ENCODE peak calls at places on chromosomes 6 and 20, in four cellular contexts. I is HepG2, Y is A549, K is ovary. V is an unnamed sample.
A peak's percentile ranks its signal among the peaks of the same experiment; 100 is the strongest.

GRCh38 chr20:58626076-58626475 is 25.0 kb upstream of the STX16 start:
- DNase-seq in I (no peak), Y (no peak), K (no peak), V (no peak)

GRCh38 chr6:15987569-15987968 is 141.3 kb upstream of the MYLIP start:
- DNase-seq in I (no peak), Y (no peak), K (no peak), V (no peak)

GRCh38 chr20:17633850-17634500 is 48.1 kb downstream of the RRBP1 start:
- DNase-seq in I (no peak), Y (no peak), K (peak; percentile 67), V (no peak)

GRCh38 chr20:17024513-17025105 is 202.2 kb upstream of the PCSK2 start:
- DNase-seq in I (peak; percentile 84), Y (peak; percentile 26), K (no peak), V (no peak)

GRCh38 chr6:57276946-57277345 is 40.5 kb upstream of the PRIM2 start:
- DNase-seq in I (no peak), Y (no peak), K (no peak), V (no peak)

GRCh38 chr6:105733556-105734162 is 330.8 kb upstream of the PREP start:
- DNase-seq in I (peak; percentile 5), Y (peak; percentile 18), K (no peak), V (no peak)

GRCh38 chr6:157443066-157443800 is 62.2 kb downstream of the ZDHHC14 start:
- DNase-seq in I (no peak), Y (no peak), K (no peak), V (no peak)

GRCh38 chr20:53857723-53858236 is 212.6 kb downstream of the BCAS1 start:
- DNase-seq in I (no peak), Y (no peak), K (no peak), V (no peak)

GRCh38 chr20:50199703-50200102 is 9.1 kb downstream of the CEBPB start:
- DNase-seq in I (no peak), Y (no peak), K (no peak), V (no peak)

GRCh38 chr6:24431045-24431451 is 28.3 kb downstream of the MRS2 start:
- DNase-seq in I (peak; percentile 65), Y (peak; percentile 57), K (no peak), V (no peak)

GRCh38 chr6:45625191-45625664 is 247.5 kb upstream of the SUPT3H start:
- DNase-seq in I (no peak), Y (no peak), K (no peak), V (no peak)

GRCh38 chr20:11193241-11193640 is 519.4 kb upstream of the JAG1 start:
- DNase-seq in I (no peak), Y (no peak), K (no peak), V (no peak)

GRCh38 chr6:64732888-64733287 is 974.1 kb downstream of the EYS start:
- DNase-seq in I (peak; percentile 9), Y (no peak), K (no peak), V (no peak)

GRCh38 chr6:122400121-122400450 is 634 bp downstream of the HSF2 start:
- DNase-seq in I (peak; percentile 4), Y (no peak), K (no peak), V (no peak)

GRCh38 chr6:141874930-141875602 is 257.7 kb upstream of the GJE1 start:
- DNase-seq in I (no peak), Y (no peak), K (no peak), V (no peak)

GRCh38 chr6:13454286-13455221 is 32.8 kb downstream of the GFOD1 start:
- DNase-seq in I (no peak), Y (no peak), K (no peak), V (peak; percentile 51)

GRCh38 chr6:163459536-163459935 is 45.0 kb downstream of the QKI start:
- DNase-seq in I (no peak), Y (no peak), K (no peak), V (no peak)

GRCh38 chr6:163620670-163621330 is 206.3 kb downstream of the QKI start:
- DNase-seq in I (no peak), Y (no peak), K (no peak), V (no peak)

GRCh38 chr6:32936247-32937152 is 4.3 kb downstream of the HLA-DMB start:
- DNase-seq in I (no peak), Y (no peak), K (no peak), V (no peak)

GRCh38 chr6:56608332-56608731 is 34.4 kb downstream of the DST start:
- DNase-seq in I (no peak), Y (no peak), K (no peak), V (no peak)

GRCh38 chr6:43052842-43053544 is 658 bp downstream of the CUL7 start:
- DNase-seq in I (no peak), Y (peak; percentile 17), K (peak; percentile 56), V (no peak)

GRCh38 chr20:50385733-50386640 is 124.2 kb upstream of the PTPN1 start:
- DNase-seq in I (no peak), Y (no peak), K (no peak), V (no peak)

GRCh38 chr6:137233561-137234504 is 14.6 kb upstream of the IFNGR1 start:
- DNase-seq in I (peak; percentile 58), Y (peak; percentile 83), K (no peak), V (no peak)

GRCh38 chr6:152096863-152097496 is 289.5 kb downstream of the ESR1 start:
- DNase-seq in I (no peak), Y (peak; percentile 4), K (no peak), V (no peak)

GRCh38 chr20:31764641-31765305 is 25.7 kb downstream of the TPX2 start:
- DNase-seq in I (no peak), Y (no peak), K (no peak), V (no peak)
- H3K4me3 ChIP-seq in I (no peak overlapping the region), Y (no peak overlapping the region), K (no peak overlapping the region), V (no peak overlapping the region)

GRCh38 chr6:88494401-88495140 is 328.4 kb upstream of the CNR1 start:
- DNase-seq in I (no peak), Y (no peak), K (no peak), V (no peak)

GRCh38 chr6:88491266-88491665 is 325.1 kb upstream of the CNR1 start:
- DNase-seq in I (no peak), Y (no peak), K (no peak), V (no peak)

GRCh38 chr6:88492824-88493223 is 326.7 kb upstream of the CNR1 start:
- DNase-seq in I (peak; percentile 18), Y (peak; percentile 41), K (no peak), V (no peak)

GRCh38 chr6:88492241-88492640 is 326.1 kb upstream of the CNR1 start:
- DNase-seq in I (no peak), Y (no peak), K (no peak), V (no peak)

GRCh38 chr6:88493717-88494116 is 327.6 kb upstream of the CNR1 start:
- DNase-seq in I (no peak), Y (no peak), K (no peak), V (no peak)
- TF ChIP-seq EP300 in I (no peak), Y (no peak), K (no peak), V (no peak)

GRCh38 chr6:28824793-28825731 is 98.7 kb downstream of the TRIM27 start:
- DNase-seq in I (no peak), Y (no peak), K (no peak), V (no peak)
- H3K4me3 ChIP-seq in I (peak overlapping the region; percentile 34), Y (peak overlapping the region; percentile 5), K (no peak overlapping the region), V (no peak overlapping the region)

GRCh38 chr6:113994934-113995342 is 24.0 kb upstream of the HDAC2 start:
- DNase-seq in I (peak; percentile 87), Y (peak; percentile 80), K (no peak), V (no peak)

GRCh38 chr6:113997106-113997505 is 26.2 kb upstream of the HDAC2 start:
- DNase-seq in I (no peak), Y (peak; percentile 11), K (no peak), V (no peak)

GRCh38 chr6:113998811-113999210 is 27.9 kb upstream of the HDAC2 start:
- DNase-seq in I (no peak), Y (no peak), K (no peak), V (no peak)

GRCh38 chr6:113999284-113999683 is 28.3 kb upstream of the HDAC2 start:
- DNase-seq in I (no peak), Y (no peak), K (no peak), V (no peak)

DNA sequence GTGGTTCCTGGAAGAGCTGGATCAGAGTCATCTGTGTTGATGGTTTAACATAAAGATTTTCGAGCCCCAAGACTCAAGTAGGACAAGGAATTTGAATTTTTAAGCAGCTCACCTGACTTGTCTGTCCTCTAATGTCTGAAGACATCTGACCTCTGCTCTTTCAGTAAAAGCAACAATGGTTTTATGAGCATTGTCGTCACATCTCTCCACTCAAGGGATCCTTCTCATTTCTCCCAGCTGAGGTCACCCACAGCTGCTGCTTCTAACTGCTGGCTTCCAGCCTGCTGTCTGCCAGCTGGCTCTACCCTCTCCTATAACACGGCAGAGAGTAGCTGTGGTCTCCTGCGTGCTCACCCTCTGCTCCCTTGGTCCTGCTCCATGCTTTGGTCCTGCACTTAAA is 24.7 kb upstream of the HDAC2 start:
- DNase-seq in I (peak; percentile 19), Y (peak; percentile 58), K (peak; percentile 21), V (peak; percentile 21)
- TF ChIP-seq EP300 in I (no peak), Y (no peak), K (no peak), V (peak; percentile 48)

GRCh38 chr20:62253398-62253797 is 15.1 kb downstream of the OSBPL2 start:
- DNase-seq in I (no peak), Y (no peak), K (no peak), V (no peak)
- H3K4me3 ChIP-seq in I (no peak overlapping the region), Y (no peak overlapping the region), K (no peak overlapping the region), V (no peak overlapping the region)

DNA sequence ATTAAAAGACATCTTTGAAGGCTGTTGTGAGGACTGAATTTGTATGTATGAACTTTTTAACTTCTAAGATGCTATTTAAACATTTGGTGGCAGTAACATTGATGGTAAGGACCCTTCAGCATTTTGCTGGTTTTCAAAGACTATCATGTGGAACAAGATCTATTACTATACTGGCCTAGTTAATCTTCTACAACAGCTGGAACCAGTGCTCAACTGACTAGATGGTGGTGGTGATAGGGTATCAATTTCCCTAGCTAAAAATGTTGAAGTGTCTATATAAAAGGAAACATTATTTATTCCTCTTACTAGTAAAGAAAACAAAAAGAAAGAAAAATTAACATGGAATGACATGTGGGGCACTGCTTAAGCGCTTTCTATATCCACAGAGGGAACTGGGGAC is 195.7 kb downstream of the TASP1 start:
- DNase-seq in I (no peak), Y (no peak), K (no peak), V (no peak)
- TF ChIP-seq EP300 in I (no peak), Y (no peak), K (no peak), V (no peak)

GRCh38 chr20:3464166-3464565 is 6.7 kb upstream of the ATRN start:
- DNase-seq in I (no peak), Y (no peak), K (no peak), V (no peak)

GRCh38 chr20:3461911-3462677 is 8.7 kb upstream of the ATRN start:
- DNase-seq in I (no peak), Y (no peak), K (no peak), V (no peak)

GRCh38 chr20:3465301-3465700 is 5.5 kb upstream of the ATRN start:
- DNase-seq in I (no peak), Y (no peak), K (no peak), V (no peak)

GRCh38 chr20:3459881-3460307 is 10.9 kb upstream of the ATRN start:
- DNase-seq in I (no peak), Y (no peak), K (no peak), V (no peak)

GRCh38 chr20:3461191-3461874 is 9.5 kb upstream of the ATRN start:
- DNase-seq in I (no peak), Y (no peak), K (no peak), V (no peak)
- H3K4me3 ChIP-seq in I (no peak overlapping the region), Y (no peak overlapping the region), K (no peak overlapping the region), V (no peak overlapping the region)